ENCODE peak calls at places on chromosomes 2 and 18, in five cellular contexts. Z is fibroblast of pulmonary artery, X is A549, T is IMR-90, N is lower leg skin. E is an unnamed sample.

GRCh38 chr2:33018271-33018670 is 71.5 kb downstream of the LTBP1 start:
- DNase-seq in Z (no peak), X (no peak), T (no peak), N (no peak), E (no peak)

GRCh38 chr2:144512421-144513272 is 7.3 kb downstream of the ZEB2 start:
- DNase-seq in Z (no peak), X (no peak), T (no peak), N (no peak), E (no peak)

GRCh38 chr18:61199131-61199903 is 133.9 kb upstream of the CDH20 start:
- DNase-seq in Z (peak; percentile 16), X (no peak), T (no peak), N (no peak), E (no peak)

GRCh38 chr2:100603414-100603813 is 40.6 kb downstream of the PDCL3 start:
- DNase-seq in Z (no peak), X (no peak), T (no peak), N (no peak), E (no peak)

GRCh38 chr2:235553696-235554100 is 59.9 kb downstream of the AGAP1 start:
- DNase-seq in Z (no peak), X (no peak), T (no peak), N (no peak), E (no peak)

GRCh38 chr2:70726947-70727725 is 40.9 kb downstream of the ADD2 start:
- DNase-seq in Z (peak; percentile 53), X (no peak), T (peak; percentile 11), N (no peak), E (no peak)

GRCh38 chr2:173545364-173545734 is 190.7 kb downstream of the CDCA7 start:
- DNase-seq in Z (no peak), X (no peak), T (peak; percentile 2), N (no peak), E (no peak)

GRCh38 chr2:6139916-6140315 is 447.7 kb downstream of the SOX11 start:
- DNase-seq in Z (no peak), X (no peak), T (no peak), N (no peak), E (no peak)

GRCh38 chr2:121151311-121152109 is 133.5 kb downstream of the TFCP2L1 start:
- DNase-seq in Z (no peak), X (no peak), T (no peak), N (peak; percentile 79), E (no peak)

GRCh38 chr2:121255363-121255762 is 29.6 kb downstream of the TFCP2L1 start:
- DNase-seq in Z (no peak), X (no peak), T (no peak), N (no peak), E (no peak)

GRCh38 chr18:36358141-36358540 is 60.6 kb downstream of the FHOD3 start:
- DNase-seq in Z (no peak), X (no peak), T (no peak), N (no peak), E (no peak)

GRCh38 chr2:111628221-111628620 is 255.8 kb downstream of the ANAPC1 start:
- DNase-seq in Z (no peak), X (no peak), T (no peak), N (no peak), E (no peak)

GRCh38 chr2:24124003-24124585 is 825 bp downstream of the FAM228B start:
- DNase-seq in Z (peak; percentile 50), X (no peak), T (peak; percentile 34), N (no peak), E (no peak)

GRCh38 chr18:54983041-54983686 is 23.9 kb upstream of the CCDC68 start:
- DNase-seq in Z (peak; percentile 87), X (peak; percentile 31), T (peak; percentile 76), N (no peak), E (no peak)

GRCh38 chr18:58605027-58606020 is 23.6 kb downstream of the ALPK2 start:
- DNase-seq in Z (peak; percentile 76), X (no peak), T (peak; percentile 87), N (no peak), E (no peak)

GRCh38 chr2:192749606-192750200 is 555.0 kb upstream of the TMEFF2 start:
- DNase-seq in Z (peak; percentile 24), X (no peak), T (no peak), N (no peak), E (no peak)
- TF ChIP-seq CTCF in Z (peak; percentile 37), X (peak; percentile 33), T (no peak), N (no peak), E (no peak)

DNA sequence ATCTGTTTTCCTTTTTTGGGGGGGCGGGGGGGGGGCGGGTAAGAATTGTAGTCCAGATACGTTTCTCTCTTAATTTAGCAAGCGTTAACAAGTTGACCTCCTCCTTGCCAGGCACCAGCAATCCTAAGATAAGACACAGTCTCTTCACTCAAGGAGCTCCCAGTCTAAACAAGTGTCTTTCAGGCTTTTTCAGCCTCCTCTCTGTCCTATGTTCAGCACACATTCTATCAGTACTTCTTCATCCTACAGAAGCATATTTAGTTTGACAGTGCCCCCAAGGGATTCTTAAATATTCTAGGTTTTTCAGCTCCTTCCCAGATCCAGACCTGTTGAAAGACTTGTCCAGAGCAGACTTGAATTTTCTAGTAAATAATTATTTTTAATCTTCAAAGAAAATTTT is 2.7 kb downstream of the PPP1CB start:
- DNase-seq in Z (peak; percentile 47), X (no peak), T (peak; percentile 26), N (no peak), E (no peak)
- TF ChIP-seq CTCF in Z (no peak), X (no peak), T (no peak), N (no peak), E (no peak)

GRCh38 chr2:21072477-21073242 is 28.8 kb upstream of the APOB start:
- DNase-seq in Z (no peak), X (no peak), T (no peak), N (no peak), E (no peak)

GRCh38 chr2:21067125-21067524 is 23.3 kb upstream of the APOB start:
- DNase-seq in Z (no peak), X (no peak), T (no peak), N (no peak), E (no peak)

GRCh38 chr2:21069746-21070145 is 25.9 kb upstream of the APOB start:
- DNase-seq in Z (no peak), X (no peak), T (no peak), N (no peak), E (no peak)

GRCh38 chr2:21067863-21068537 is 24.1 kb upstream of the APOB start:
- DNase-seq in Z (no peak), X (no peak), T (no peak), N (no peak), E (no peak)

DNA sequence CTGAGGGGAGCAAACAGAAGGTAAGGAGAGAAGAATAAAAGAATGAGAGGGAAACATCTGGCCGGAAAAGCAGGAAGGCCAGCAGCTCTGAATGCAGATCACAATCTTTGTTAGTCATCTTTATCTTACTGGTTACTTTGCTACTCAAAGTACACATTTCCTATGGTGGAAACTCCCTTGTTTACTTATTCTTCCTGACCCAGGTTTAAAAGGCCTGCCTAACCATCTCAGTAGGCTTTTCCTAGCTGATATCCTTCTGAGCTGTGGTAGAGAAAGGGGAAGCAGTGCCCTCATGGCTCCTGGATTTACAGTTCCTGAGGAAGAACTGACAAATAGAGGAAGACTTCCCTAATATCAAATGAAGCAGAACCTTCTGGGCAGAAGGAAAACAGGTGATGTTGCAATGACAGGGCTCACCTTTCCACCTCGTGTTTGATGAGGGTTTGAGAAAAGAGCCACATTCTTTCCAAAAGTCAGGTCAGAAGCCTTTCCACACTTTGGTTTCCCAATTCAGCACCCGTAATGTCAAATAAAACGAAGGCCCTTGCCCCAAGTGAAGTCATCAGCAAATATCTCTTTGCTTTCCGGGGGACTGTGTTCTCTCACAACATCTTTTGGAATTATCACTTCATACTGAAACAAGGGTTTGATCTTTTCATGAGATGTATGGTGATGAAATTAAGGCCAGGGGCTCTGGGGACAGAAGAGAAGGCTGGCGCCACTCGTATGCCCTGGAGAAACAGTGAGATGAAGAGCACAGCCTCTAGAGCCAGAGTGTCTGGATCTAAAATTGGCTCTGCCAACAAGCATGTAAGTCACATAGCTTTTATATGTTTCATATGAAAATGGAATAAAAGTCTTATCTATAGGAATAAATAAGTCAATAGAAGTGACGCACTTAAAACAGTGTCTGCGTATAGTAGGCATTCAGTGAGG is 26.7 kb upstream of the APOB start:
- DNase-seq in Z (no peak), X (no peak), T (no peak), N (no peak), E (no peak)
- TF ChIP-seq CTCF in Z (no peak), X (no peak), T (no peak), N (no peak), E (no peak)

GRCh38 chr2:39119732-39120520 is 925 bp downstream of the SOS1 start:
- DNase-seq in Z (peak; percentile 55), X (peak; percentile 62), T (peak; percentile 49), N (peak; percentile 23), E (peak; percentile 37)
- TF ChIP-seq CTCF in Z (no peak), X (peak; percentile 58), T (peak; percentile 36), N (no peak), E (no peak)